ENCODE peak calls at places on chromosome 10, in four cellular contexts. O, X, K and D are unnamed samples.

GRCh38 chr10:78511324-78512204 is 477.9 kb downstream of the RPS24 start:
- DNase-seq in K (no peak), O (no peak), X (no peak), D (no peak)

GRCh38 chr10:93566435-93567276 is at the start of gene FFAR4:
- DNase-seq in K (peak), X (peak), O (no peak), D (no peak)

GRCh38 chr10:98261436-98262277 is 6.3 kb downstream of the LOXL4 start:
- DNase-seq in K (no peak), O (no peak), X (no peak), D (no peak)

GRCh38 chr10:11513727-11514126 is 97.7 kb downstream of the USP6NL start:
- DNase-seq in O (no peak), X (no peak), K (no peak), D (no peak)

GRCh38 chr10:71423936-71424335 is 27.2 kb downstream of the CDH23 start:
- DNase-seq in O (no peak), X (no peak), K (peak), D (no peak)

GRCh38 chr10:55852850-55853249 is 508.2 kb downstream of the ZWINT start:
- DNase-seq in O (no peak), X (no peak), K (no peak), D (no peak)

GRCh38 chr10:84685047-84685660 is 356.8 kb downstream of the CCSER2 start:
- DNase-seq in X (no peak), O (no peak), K (no peak), D (no peak)

GRCh38 chr10:67539312-67539711 is 156.7 kb downstream of the CTNNA3 start:
- DNase-seq in K (no peak), X (no peak), O (no peak), D (no peak)

GRCh38 chr10:96705134-96705533 is 15.2 kb downstream of the PIK3AP1 start:
- DNase-seq in K (no peak), X (peak), O (no peak), D (no peak)

GRCh38 chr10:470339-471003 is 219.0 kb downstream of the DIP2C start:
- DNase-seq in O (no peak), K (no peak), X (no peak), D (no peak)

GRCh38 chr10:469947-470338 is 219.5 kb downstream of the DIP2C start:
- DNase-seq in K (no peak), X (no peak), O (no peak), D (no peak)

GRCh38 chr10:474946-475345 is 214.5 kb downstream of the DIP2C start:
- DNase-seq in X (no peak), O (no peak), K (no peak), D (no peak)

GRCh38 chr10:474406-474805 is 215.1 kb downstream of the DIP2C start:
- DNase-seq in X (no peak), O (no peak), K (no peak), D (no peak)

GRCh38 chr10:472241-472910 is 217.1 kb downstream of the DIP2C start:
- DNase-seq in O (no peak), K (no peak), X (no peak), D (no peak)
- TF ChIP-seq CTCF in O (no peak), K (no peak), X (no peak), D (no peak)

DNA sequence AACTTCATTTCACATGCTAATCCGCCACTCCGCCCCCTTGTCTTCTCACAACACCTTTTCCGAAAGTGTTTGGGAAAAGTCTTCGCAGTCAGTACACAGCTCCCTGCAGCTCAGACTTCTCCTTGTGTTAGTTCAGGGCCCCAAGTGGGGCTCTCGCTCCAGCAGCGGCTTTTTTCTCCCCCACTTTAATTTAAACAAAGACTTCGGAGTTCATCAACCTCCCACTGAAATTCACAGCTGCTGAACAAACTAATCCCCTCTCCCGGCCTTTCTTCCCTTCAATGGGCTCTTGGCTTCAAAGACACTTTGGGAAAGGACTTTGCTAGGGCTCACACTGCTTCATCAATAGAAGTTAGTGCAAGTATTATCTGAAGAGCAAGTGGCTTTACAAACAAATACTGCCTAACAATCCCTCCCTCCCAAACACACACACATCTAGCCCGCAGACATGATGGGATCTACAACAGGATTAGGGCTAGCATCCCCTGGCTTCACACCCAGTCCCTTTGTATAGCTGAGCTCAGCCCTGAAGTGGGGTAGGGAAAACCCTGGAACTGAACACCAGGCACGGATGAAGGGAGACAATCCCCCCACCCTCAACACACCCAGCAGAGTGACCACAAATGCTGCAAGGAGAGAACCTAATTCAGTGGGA is 23.2 kb downstream of the WNT8B start:
- DNase-seq in K (no peak), O (no peak), X (no peak), D (no peak)
- H3K4me3 ChIP-seq in K (no peak), O (no peak), X (no peak), D (no peak)

DNA sequence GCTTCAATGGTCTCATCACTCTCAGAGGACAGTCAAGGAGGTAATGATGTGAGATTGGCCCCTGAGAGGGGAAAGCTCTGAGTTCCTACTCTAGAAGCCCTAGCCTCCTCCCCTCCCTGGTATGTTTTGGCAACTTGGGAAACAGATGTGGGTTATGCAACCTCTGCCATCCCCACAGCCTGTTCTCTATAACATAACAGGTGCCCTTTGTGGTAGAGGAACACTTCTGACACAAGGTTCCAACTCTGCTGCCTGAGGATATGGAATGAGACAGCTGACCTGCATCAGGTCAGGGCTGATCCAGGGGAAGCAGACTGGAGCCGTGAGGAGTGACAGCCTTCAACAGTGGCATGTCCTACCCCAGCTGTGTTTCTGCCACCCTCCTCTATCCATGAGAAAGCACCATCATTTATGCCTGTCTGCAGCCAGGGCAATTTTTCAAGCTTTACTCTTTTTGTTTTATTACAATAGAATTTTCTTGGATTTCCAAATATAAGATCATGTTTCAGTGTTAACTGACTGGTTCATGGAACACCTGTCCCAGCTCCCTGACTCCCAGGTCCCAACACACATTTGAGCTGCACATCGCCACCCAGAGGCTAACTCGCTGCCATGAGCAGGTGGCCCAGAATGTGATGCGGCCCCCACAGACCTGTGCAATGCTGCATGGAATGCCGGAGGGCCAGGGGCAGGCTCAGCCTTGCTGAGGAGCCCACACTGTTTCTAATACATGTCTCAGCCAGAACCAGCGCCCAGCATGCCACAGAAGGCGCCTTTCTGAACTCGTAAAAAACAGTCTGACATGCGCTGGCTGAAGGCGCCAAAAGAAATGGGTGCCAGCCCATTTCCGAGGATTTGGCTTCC is 124.7 kb upstream of the CHST15 start:
- DNase-seq in O (no peak), X (no peak), K (no peak), D (no peak)
- TF ChIP-seq CTCF in O (no peak), X (no peak), K (no peak), D (peak)

GRCh38 chr10:103277713-103278299 is 868 bp downstream of the INA start:
- DNase-seq in O (no peak), K (no peak), X (no peak), D (no peak)
- H3K4me3 ChIP-seq in O (no peak), K (peak), X (no peak), D (peak)

GRCh38 chr10:69732826-69733150 is 68.9 kb upstream of the COL13A1 start:
- DNase-seq in K (no peak), X (no peak), O (no peak), D (no peak)

GRCh38 chr10:69734416-69734796 is 67.3 kb upstream of the COL13A1 start:
- DNase-seq in K (no peak), O (no peak), X (no peak), D (no peak)

GRCh38 chr10:69733791-69734261 is 67.9 kb upstream of the COL13A1 start:
- DNase-seq in K (no peak), X (no peak), O (no peak), D (no peak)

GRCh38 chr10:69736866-69737641 is 64.7 kb upstream of the COL13A1 start:
- DNase-seq in X (no peak), O (no peak), K (no peak), D (no peak)

DNA sequence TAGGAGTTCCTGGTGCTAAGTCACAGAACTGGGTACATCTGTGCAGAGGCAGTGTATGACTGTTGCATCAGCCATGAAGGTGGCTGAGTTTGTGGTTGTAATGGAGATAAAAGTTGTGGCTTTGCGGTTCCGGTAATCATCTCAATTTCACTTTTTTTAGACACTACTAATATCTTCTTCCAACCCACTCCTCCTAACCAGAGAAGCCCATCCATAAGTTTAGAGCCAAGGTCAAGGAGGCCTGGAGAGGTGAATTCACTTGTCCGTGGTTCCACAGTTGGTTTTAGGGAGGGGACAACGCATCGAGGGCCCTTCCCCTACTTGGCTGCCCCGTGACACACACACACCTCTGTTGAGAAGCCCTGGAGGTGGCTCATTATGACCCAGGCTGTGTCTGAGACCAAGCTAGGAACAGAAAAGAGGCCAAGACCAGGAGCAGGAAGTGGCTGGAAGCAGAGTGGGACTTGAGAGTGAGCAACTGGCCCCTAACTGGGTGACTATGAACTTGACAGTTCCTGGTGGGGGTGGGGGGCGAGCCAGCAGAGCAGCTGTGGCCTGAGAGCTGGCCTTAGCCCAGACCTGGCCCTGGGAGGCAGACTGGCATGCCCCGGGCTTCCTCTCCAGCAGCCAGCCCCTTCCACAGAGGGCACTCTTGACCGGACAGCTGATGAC is 66.8 kb upstream of the COL13A1 start:
- DNase-seq in X (peak), K (no peak), O (no peak), D (no peak)
- TF ChIP-seq CTCF in X (no peak), K (no peak), O (no peak), D (no peak)

DNA sequence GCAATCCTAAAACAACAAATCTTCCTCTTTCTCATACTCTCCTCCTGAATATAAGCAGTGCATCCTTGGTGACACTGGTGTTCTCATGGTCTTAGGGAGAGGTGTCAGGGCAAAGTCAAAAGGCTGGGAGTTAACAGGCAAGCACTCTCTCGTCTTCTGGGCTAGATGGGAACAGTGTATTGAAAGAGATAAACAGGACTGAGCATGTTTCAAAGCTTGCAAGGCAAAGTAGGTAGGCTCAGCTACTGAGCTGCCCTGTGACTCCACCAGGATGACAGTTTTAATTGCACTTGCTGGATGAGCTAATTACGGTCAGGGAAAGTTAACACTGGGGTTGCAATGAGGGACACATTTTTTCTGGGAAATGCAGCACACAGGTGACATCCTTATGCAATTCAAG is 554.9 kb upstream of the NRP1 start:
- DNase-seq in O (no peak), X (no peak), K (no peak), D (no peak)
- H3K4me3 ChIP-seq in O (no peak), X (no peak), K (no peak), D (no peak)

GRCh38 chr10:14701466-14701865 is 73.2 kb downstream of the FAM107B start:
- DNase-seq in K (no peak), O (no peak), X (no peak), D (no peak)
- TF ChIP-seq CTCF in K (no peak), O (no peak), X (no peak), D (no peak)